ENCODE peak calls at places on chromosomes 16 and 17, in five cellular contexts. S is SJSA1, I is kidney, M is AML-193, L is H9. W is an unnamed sample.

GRCh38 chr16:46748775-46749705 is 896 bp upstream of the MYLK3 start:
- DNase-seq in S (no peak), I (no peak), M (no peak), L (no peak), W (no peak)

GRCh38 chr16:64434526-64435069 is 687.3 kb downstream of the CDH11 start:
- DNase-seq in S (no peak), I (no peak), M (no peak), L (no peak), W (peak)

GRCh38 chr17:40516581-40517285 is 15.3 kb upstream of the TNS4 start:
- DNase-seq in S (no peak), I (no peak), M (peak), L (no peak), W (peak)

GRCh38 chr17:69870091-69870530 is 204.9 kb upstream of the KCNJ16 start:
- DNase-seq in S (peak), I (peak), M (no peak), L (no peak), W (peak)

GRCh38 chr16:31268891-31269290 is 9.1 kb downstream of the ITGAM start:
- DNase-seq in S (no peak), I (no peak), M (no peak), L (peak), W (no peak)

GRCh38 chr17:55760643-55761355 is 9.9 kb downstream of the PCTP start:
- DNase-seq in S (peak), I (no peak), M (no peak), L (no peak), W (no peak)

GRCh38 chr17:73851921-73852320 is 207.7 kb upstream of the SDK2 start:
- DNase-seq in S (no peak), I (no peak), M (no peak), L (no peak), W (no peak)

GRCh38 chr16:84339766-84340165 is 28.6 kb upstream of the ATP2C2 start:
- DNase-seq in S (no peak), I (no peak), M (no peak), L (no peak), W (no peak)

GRCh38 chr17:61486135-61487120 is 34.2 kb downstream of the TBX4 start:
- DNase-seq in S (no peak), I (peak), M (no peak), L (peak), W (peak)

W was measured in ELF-1.